ENCODE peak calls at places on chromosome 17, in nine cellular contexts. Z is EH; U is stimulated activated CD4-positive, alpha-beta T cell treated with anti-CD3 and anti-CD28 coated beads, Interleukin-1b, Interleukin-23, amount 100 ng/mL, for 1 hour; F is lower leg skin; S is activated CD8-positive, alpha-beta T cell treated with anti-CD3 and anti-CD28 coated beads for 36 hours; V is NCI-H1092 treated with DMSO at 0.1 percent for 48 hours; A is mesenchymal stem cell; Y is cerebellum; L is activated T-cell treated with anti-CD3 and anti-CD28 coated beads for 4 hours. H is an unnamed sample.

GRCh38 chr17:78844301-78845005 is 3.8 kb upstream of the USP36 start:
- DNase-seq in Z (peak), U (no peak), F (no peak), S (peak), V (no peak), A (peak), Y (no peak), L (no peak), H (no peak)

GRCh38 chr17:64406321-64407200 is 15.9 kb upstream of the PECAM1 start:
- DNase-seq in Z (peak), U (no peak), F (peak), S (no peak), V (no peak), A (peak), Y (no peak), L (no peak), H (no peak)

GRCh38 chr17:33335491-33336173 is 42.5 kb upstream of the ASIC2 start:
- DNase-seq in Z (no peak), U (no peak), F (no peak), S (peak), V (no peak), A (peak), Y (no peak), L (no peak), H (no peak)

GRCh38 chr17:43853546-43853945 is 6.6 kb downstream of the CD300LG start:
- DNase-seq in Z (no peak), U (no peak), F (no peak), S (no peak), V (no peak), A (no peak), Y (no peak), L (no peak), H (no peak)

GRCh38 chr17:13561606-13562270 is 40.0 kb downstream of the HS3ST3A1 start:
- DNase-seq in Z (no peak), U (no peak), F (no peak), S (no peak), V (no peak), A (no peak), Y (no peak), L (no peak), H (peak)

GRCh38 chr17:1188812-1189211 is 9.0 kb upstream of the ABR start:
- DNase-seq in Z (peak), U (no peak), F (peak), S (no peak), V (no peak), A (no peak), Y (peak), L (no peak), H (no peak)

GRCh38 chr17:38896373-38896954 is 26.6 kb downstream of the LASP1 start:
- DNase-seq in Z (no peak), U (no peak), F (no peak), S (no peak), V (no peak), A (peak), Y (no peak), L (no peak), H (no peak)

GRCh38 chr17:82272495-82273326 is 789 bp downstream of the CSNK1D start:
- DNase-seq in Z (peak), U (no peak), F (peak), S (peak), V (no peak), A (no peak), Y (no peak), L (peak), H (no peak)

GRCh38 chr17:4968166-4968915 is 724 bp upstream of the SPAG7 start:
- DNase-seq in Z (no peak), U (no peak), F (peak), S (peak), V (no peak), A (peak), Y (peak), L (no peak), H (no peak)

GRCh38 chr17:29241015-29241963 is 5.4 kb upstream of the CRYBA1 start:
- DNase-seq in Z (peak), U (no peak), F (no peak), S (peak), V (no peak), A (peak), Y (no peak), L (no peak), H (peak)

GRCh38 chr17:28346746-28347246 is 10.5 kb downstream of the POLDIP2 start:
- DNase-seq in Z (no peak), U (no peak), F (no peak), S (no peak), V (no peak), A (peak), Y (no peak), L (no peak), H (no peak)

H was measured in NCI-H460.